ENCODE peak calls at places on chromosome 15, in seven cellular contexts. U is AG04450, H is neural progenitor cell, I is pancreas, X is kidney, G is tibial artery, R is prostate gland. T is an unnamed sample. For H3K9me3, the result is how much of the 10 kb centered on the place peaks cover.

GRCh38 chr15:43292375-43293078 is 25.8 kb upstream of the TGM5 start:
- DNase-seq in U (peak), R (no peak), I (no peak), X (no peak), G (no peak), H (no peak), T (no peak)

GRCh38 chr15:29043731-29044485 is 158.1 kb downstream of the APBA2 start:
- DNase-seq in G (no peak), H (no peak), I (no peak), U (no peak), X (no peak), R (no peak), T (no peak)

GRCh38 chr15:63892794-63893441 is 59.2 kb upstream of the HERC1 start:
- DNase-seq in U (no peak), I (no peak), G (peak), X (peak), H (no peak), R (no peak), T (peak)

GRCh38 chr15:91956026-91956723 is 102.7 kb downstream of the SLCO3A1 start:
- DNase-seq in U (no peak), X (no peak), H (peak), G (no peak), I (no peak), R (peak), T (no peak)

GRCh38 chr15:65377976-65378366 is at the start of gene IGDCC3:
- DNase-seq in U (no peak), R (no peak), I (no peak), X (no peak), H (peak), G (no peak), T (no peak)

GRCh38 chr15:65423977-65424679 is 1.4 kb upstream of the IGDCC4 start:
- DNase-seq in U (no peak), I (no peak), H (no peak), X (no peak), R (no peak), G (no peak), T (no peak)

GRCh38 chr15:26572606-26573350 is 200.1 kb downstream of the GABRB3 start:
- DNase-seq in X (no peak), R (no peak), G (no peak), H (no peak), U (no peak), I (no peak), T (no peak)

GRCh38 chr15:89504166-89504565 is 7.8 kb upstream of the RHCG start:
- DNase-seq in R (no peak), G (no peak), H (no peak), I (no peak), X (no peak), U (no peak), T (no peak)

GRCh38 chr15:85597155-85597815 is 197.4 kb downstream of the KLHL25 start:
- DNase-seq in G (no peak), U (no peak), R (no peak), H (no peak), I (no peak), X (no peak), T (no peak)

GRCh38 chr15:98241032-98241554 is 280.6 kb downstream of the ARRDC4 start:
- DNase-seq in U (no peak), G (no peak), R (no peak), X (no peak), H (no peak), I (no peak), T (no peak)

GRCh38 chr15:98690272-98690671 is 41.9 kb downstream of the IGF1R start:
- DNase-seq in U (no peak), R (no peak), H (no peak), X (no peak), I (no peak), G (no peak), T (no peak)

GRCh38 chr15:81023483-81024264 is 23.0 kb downstream of the TLNRD1 start:
- DNase-seq in I (no peak), R (no peak), X (peak), H (no peak), G (peak), U (no peak), T (no peak)

GRCh38 chr15:92930776-92931175 is 30.7 kb downstream of the CHD2 start:
- DNase-seq in R (no peak), U (peak), I (no peak), H (no peak), X (no peak), G (no peak), T (no peak)

GRCh38 chr15:90001683-90002427 is 731 bp downstream of the ZNF710 start:
- DNase-seq in X (peak), I (peak), G (peak), R (peak), U (no peak), H (peak), T (peak)

GRCh38 chr15:78440375-78441373 is 2.7 kb downstream of the IREB2 start:
- DNase-seq in R (no peak), H (no peak), G (no peak), X (no peak), I (no peak), U (no peak), T (no peak)

GRCh38 chr15:58572521-58572920 is 140.7 kb downstream of the LIPC start:
- DNase-seq in G (no peak), U (no peak), R (no peak), H (no peak), I (no peak), X (no peak), T (no peak)

GRCh38 chr15:90343391-90343790 is 8.7 kb upstream of the ZNF774 start:
- DNase-seq in G (no peak), R (no peak), X (no peak), H (no peak), I (no peak), U (no peak), T (no peak)

GRCh38 chr15:50247819-50248650 is 17.5 kb downstream of the HDC start:
- DNase-seq in R (peak), X (no peak), I (no peak), U (no peak), G (no peak), H (no peak), T (no peak)

GRCh38 chr15:67064607-67065530 is 533 bp upstream of the SMAD3 start:
- DNase-seq in G (no peak), U (no peak), I (peak), R (peak), H (peak), X (no peak), T (peak)

GRCh38 chr15:31128919-31129768 is 27.6 kb upstream of the TRPM1 start:
- DNase-seq in R (peak), X (peak), U (peak), I (peak), G (peak), H (peak), T (peak)

GRCh38 chr15:51183076-51183475 is 88.4 kb upstream of the TNFAIP8L3 start:
- DNase-seq in X (no peak), G (no peak), I (no peak), H (no peak), R (no peak), U (no peak), T (no peak)

GRCh38 chr15:71228403-71228802 is 113.1 kb downstream of the THSD4 start:
- DNase-seq in U (peak), R (no peak), X (no peak), G (no peak), I (no peak), H (peak), T (no peak)

DNA sequence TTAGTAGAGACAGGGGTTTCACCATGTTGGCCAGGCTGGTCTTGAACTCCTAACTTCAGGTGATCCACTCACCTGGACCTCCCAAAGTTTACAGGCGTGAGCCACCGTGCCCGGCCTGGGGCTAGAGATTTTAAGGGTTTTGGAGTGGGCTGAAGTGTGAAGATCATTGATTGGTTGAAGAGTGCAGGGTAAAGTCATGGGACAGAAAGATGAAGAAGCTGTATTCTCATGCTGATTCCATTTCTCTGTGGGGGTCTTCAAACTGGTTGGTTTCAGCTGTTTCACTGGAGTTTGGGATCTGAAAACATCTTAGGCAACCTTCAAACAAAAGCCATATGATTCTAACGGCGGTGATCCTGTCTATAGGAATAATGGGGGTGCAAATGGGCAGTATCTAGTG is 52.1 kb downstream of the GATM start:
- DNase-seq in X (no peak), I (no peak), G (no peak), H (no peak), U (no peak), R (no peak), T (no peak)
- H3K4me3 ChIP-seq in X (no peak), I (no peak), G (no peak), H (no peak), U (no peak), R (no peak), T (no peak)

GRCh38 chr15:40087095-40087805 is 21.4 kb downstream of the BMF start:
- DNase-seq in R (no peak), H (peak), X (no peak), G (peak), I (no peak), U (no peak), T (no peak)
- H3K27ac ChIP-seq in R (no peak), H (no peak), X (no peak), G (no peak), I (no peak), U (no peak), T (no peak)

DNA sequence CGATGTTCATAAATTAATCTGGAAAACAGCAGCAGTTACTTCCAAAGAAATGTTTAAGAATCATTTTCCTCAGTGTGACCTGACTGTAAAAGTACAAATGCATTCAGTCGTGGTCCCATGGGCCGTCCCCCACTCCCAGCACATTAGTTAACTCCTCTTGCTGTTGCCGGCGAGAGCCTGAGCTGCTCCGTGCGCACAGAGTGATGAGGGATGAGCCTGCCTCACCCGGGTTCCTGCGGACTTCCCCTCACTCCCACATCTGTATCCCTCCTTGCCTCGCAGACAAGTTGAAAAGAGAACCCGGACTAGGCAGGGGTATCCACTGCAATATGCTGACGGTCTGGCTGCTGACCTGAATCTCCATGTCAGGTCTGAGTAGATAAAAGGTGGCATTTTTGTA is 861.7 kb upstream of the NR2F2 start:
- DNase-seq in I (no peak), R (no peak), H (no peak), G (no peak), U (no peak), X (peak), T (no peak)
- H3K9me3 ChIP-seq in I (under half), R (under half), H (under half), G (under half), U (under half), X (under half), T (under half)

GRCh38 chr15:97234841-97235240 is 725.7 kb upstream of the ARRDC4 start:
- DNase-seq in U (no peak), G (no peak), R (no peak), X (no peak), I (no peak), H (no peak), T (no peak)

DNA sequence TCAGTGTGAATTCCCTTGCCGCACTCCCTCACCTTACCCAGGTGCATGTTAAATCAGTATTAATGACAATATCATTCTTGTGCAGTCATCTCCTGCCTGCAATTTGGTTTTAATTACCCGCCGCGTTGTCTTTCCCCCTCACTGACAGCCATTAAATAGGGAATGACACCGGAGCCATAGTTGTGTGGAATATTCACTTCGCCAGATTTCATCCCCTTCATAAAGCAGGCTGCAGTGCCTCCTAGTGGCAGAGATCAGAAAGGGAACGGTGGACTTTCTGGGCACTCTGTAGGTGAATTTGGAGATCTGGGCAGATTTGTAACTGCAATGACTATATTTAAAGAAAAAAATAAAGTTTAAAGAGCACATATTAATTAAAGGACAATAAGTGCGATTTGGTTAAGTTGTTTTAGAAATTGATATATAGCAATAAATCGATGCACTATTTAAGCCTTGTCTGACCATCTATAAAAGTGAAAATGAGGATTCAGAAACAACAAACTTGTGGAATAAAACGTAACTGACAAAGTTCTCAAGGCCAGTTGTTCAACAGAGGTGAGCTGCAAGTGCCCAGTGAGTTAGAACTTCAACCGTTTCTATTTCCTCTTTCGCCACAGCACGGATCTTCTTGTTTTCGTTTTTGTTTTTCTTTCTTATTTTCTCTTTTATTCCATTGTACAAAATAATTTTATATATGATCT is 725.1 kb upstream of the ARRDC4 start:
- DNase-seq in I (peak), U (no peak), G (no peak), H (peak), R (no peak), X (no peak), T (peak)
- H3K4me3 ChIP-seq in I (no peak), U (no peak), G (no peak), H (no peak), R (no peak), X (peak), T (no peak)

T was measured in CD8-positive, alpha-beta T cell.